ENCODE peak calls at places on chromosomes 11 and 22, in nine cellular contexts. P, H, Z, R, B, T, W, D and Q are unnamed samples.

GRCh38 chr22:23984430-23984829 is 4.5 kb downstream of the GSTT2 start:
- DNase-seq in P (no peak), H (no peak), Z (no peak), R (no peak), B (no peak), T (no peak), W (no peak), D (no peak), Q (no peak)

GRCh38 chr22:44676441-44677298 is 25.3 kb upstream of the PRR5 start:
- DNase-seq in P (no peak), H (peak), Z (no peak), R (peak), B (no peak), T (no peak), W (peak), D (peak), Q (peak)

GRCh38 chr11:57370251-57370650 is 10.7 kb downstream of the PRG3 start:
- DNase-seq in P (no peak), H (no peak), Z (no peak), R (no peak), B (no peak), T (no peak), W (no peak), D (no peak), Q (no peak)

GRCh38 chr11:103091441-103091809 is 535 bp downstream of the DCUN1D5 start:
- DNase-seq in P (peak), H (peak), Z (peak), R (peak), B (peak), T (peak), W (peak), D (peak), Q (peak)

GRCh38 chr11:95074806-95075563 is 8.3 kb downstream of the SRSF8 start:
- DNase-seq in P (no peak), H (no peak), Z (no peak), R (no peak), B (no peak), T (peak), W (no peak), D (peak), Q (peak)

GRCh38 chr22:25569983-25570382 is 5.5 kb downstream of the GRK3 start:
- DNase-seq in P (no peak), H (no peak), Z (no peak), R (no peak), B (no peak), T (no peak), W (no peak), D (no peak), Q (no peak)

GRCh38 chr22:40385041-40385782 is 14.8 kb downstream of the SGSM3 start:
- DNase-seq in P (no peak), H (no peak), Z (no peak), R (no peak), B (no peak), T (no peak), W (no peak), D (peak), Q (no peak)

GRCh38 chr11:75505966-75506692 is 19.6 kb downstream of the GDPD5 start:
- DNase-seq in P (peak), H (no peak), Z (peak), R (no peak), B (no peak), T (peak), W (no peak), D (no peak), Q (no peak)

GRCh38 chr11:17477084-17477333 is 364 bp upstream of the ABCC8 start:
- DNase-seq in P (no peak), H (no peak), Z (no peak), R (no peak), B (no peak), T (no peak), W (no peak), D (no peak), Q (no peak)

GRCh38 chr22:20655623-20656022 is 118.3 kb upstream of the SERPIND1 start:
- DNase-seq in P (no peak), H (no peak), Z (no peak), R (no peak), B (no peak), T (no peak), W (no peak), D (no peak), Q (no peak)

GRCh38 chr11:130206141-130206540 is 46.6 kb downstream of the ST14 start:
- DNase-seq in P (peak), H (no peak), Z (no peak), R (no peak), B (no peak), T (no peak), W (no peak), D (peak), Q (peak)

GRCh38 chr11:94521684-94522083 is 9.4 kb downstream of the C11orf97 start:
- DNase-seq in P (no peak), H (peak), Z (no peak), R (peak), B (no peak), T (no peak), W (peak), D (no peak), Q (no peak)

GRCh38 chr11:76946223-76946622 is 85.5 kb downstream of the ACER3 start:
- DNase-seq in P (no peak), H (no peak), Z (no peak), R (no peak), B (no peak), T (no peak), W (no peak), D (no peak), Q (no peak)

GRCh38 chr11:107859459-107860239 is 1.1 kb upstream of the SLC35F2 start:
- DNase-seq in P (peak), H (peak), Z (no peak), R (no peak), B (no peak), T (peak), W (peak), D (peak), Q (peak)

GRCh38 chr22:35442471-35442870 is 42.5 kb downstream of the MCM5 start:
- DNase-seq in P (no peak), H (no peak), Z (no peak), R (no peak), B (no peak), T (no peak), W (no peak), D (no peak), Q (no peak)

GRCh38 chr11:65437436-65438227 is 15.0 kb downstream of the NEAT1 start:
- DNase-seq in P (peak), H (no peak), Z (peak), R (no peak), B (no peak), T (no peak), W (no peak), D (peak), Q (peak)

GRCh38 chr11:22192642-22193347 is at the start of gene ANO5:
- DNase-seq in P (peak), H (peak), Z (peak), R (no peak), B (peak), T (peak), W (peak), D (peak), Q (peak)

GRCh38 chr11:125591659-125592304 is 870 bp upstream of the STT3A start:
- DNase-seq in P (peak), H (peak), Z (no peak), R (peak), B (no peak), T (peak), W (peak), D (peak), Q (peak)

GRCh38 chr22:23110190-23110921 is 31.4 kb downstream of the RSPH14 start:
- DNase-seq in P (no peak), H (no peak), Z (no peak), R (no peak), B (no peak), T (no peak), W (no peak), D (no peak), Q (no peak)

GRCh38 chr11:120098503-120099054 is 39.3 kb downstream of the TRIM29 start:
- DNase-seq in P (no peak), H (no peak), Z (no peak), R (no peak), B (no peak), T (no peak), W (no peak), D (no peak), Q (no peak)

GRCh38 chr11:108703916-108704315 is 39.0 kb downstream of the DDX10 start:
- DNase-seq in P (no peak), H (no peak), Z (no peak), R (no peak), B (no peak), T (no peak), W (no peak), D (no peak), Q (no peak)

GRCh38 chr11:133663135-133663534 is 130.8 kb upstream of the OPCML start:
- DNase-seq in P (no peak), H (no peak), Z (no peak), R (no peak), B (no peak), T (no peak), W (no peak), D (no peak), Q (no peak)

GRCh38 chr11:64654958-64655541 is 64.0 kb downstream of the SLC22A12 start:
- DNase-seq in P (no peak), H (no peak), Z (no peak), R (no peak), B (no peak), T (no peak), W (no peak), D (no peak), Q (no peak)

GRCh38 chr11:66126808-66127555 is 56.9 kb downstream of the PACS1 start:
- DNase-seq in P (peak), H (no peak), Z (no peak), R (no peak), B (no peak), T (peak), W (no peak), D (peak), Q (peak)

GRCh38 chr11:99973993-99974392 is 713.1 kb upstream of the ARHGAP42 start:
- DNase-seq in P (no peak), H (peak), Z (no peak), R (no peak), B (no peak), T (no peak), W (no peak), D (no peak), Q (no peak)
- TF ChIP-seq EP300 in P (no peak), H (no peak), Z (no peak), R (no peak), B (no peak), T (no peak), W (no peak), D (no peak), Q (no peak)

DNA sequence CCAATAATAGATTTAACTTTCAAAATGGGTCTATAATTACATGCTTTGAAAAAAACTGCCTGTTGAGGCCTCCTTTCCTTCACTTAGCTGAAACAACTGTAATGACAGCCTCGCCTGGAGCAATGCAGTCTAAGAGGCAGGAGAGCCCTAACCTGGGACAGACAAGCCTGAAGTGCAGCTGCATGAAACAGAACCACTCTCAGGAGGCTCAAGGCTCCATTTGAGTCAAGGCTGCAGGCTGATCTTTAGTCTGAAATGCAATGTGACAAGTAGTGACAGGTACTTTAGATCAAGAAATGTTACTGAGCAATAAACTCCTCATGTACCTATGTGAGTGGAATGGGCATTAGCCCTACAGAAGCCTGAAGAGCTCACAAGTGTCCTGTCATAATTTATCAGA is 414.0 kb upstream of the LUZP2 start:
- DNase-seq in P (no peak), H (no peak), Z (no peak), R (no peak), B (no peak), T (no peak), W (no peak), D (no peak), Q (no peak)
- TF ChIP-seq EP300 in P (no peak), H (no peak), Z (no peak), R (no peak), B (no peak), T (no peak), W (no peak), D (no peak), Q (no peak)

DNA sequence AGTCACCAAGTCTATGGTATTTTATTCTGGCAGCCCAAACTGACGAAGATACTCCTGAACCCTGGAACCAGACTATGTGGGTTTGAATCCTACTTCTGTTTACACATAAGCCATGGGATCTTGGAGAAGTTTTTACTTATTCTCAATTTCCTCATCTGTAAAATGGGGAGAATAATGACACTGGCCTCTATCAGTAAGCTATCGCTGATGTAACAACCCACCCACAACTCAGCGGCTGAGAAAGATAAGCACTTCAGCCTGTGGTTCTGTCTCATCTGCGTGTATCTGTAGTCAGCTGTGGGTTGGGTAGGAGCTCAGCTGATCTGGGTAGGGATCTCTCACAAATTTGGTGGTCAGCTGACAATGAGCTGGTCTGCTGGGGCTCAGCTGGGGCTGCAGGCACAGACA is 68.0 kb upstream of the ALX4 start:
- DNase-seq in P (no peak), H (no peak), Z (no peak), R (no peak), B (peak), T (no peak), W (peak), D (no peak), Q (no peak)
- TF ChIP-seq EP300 in P (no peak), H (no peak), Z (no peak), R (no peak), B (no peak), T (no peak), W (peak), D (no peak), Q (no peak)

GRCh38 chr11:25436326-25436725 is 895.6 kb upstream of the ANO3 start:
- DNase-seq in P (no peak), H (no peak), Z (no peak), R (no peak), B (no peak), T (no peak), W (no peak), D (no peak), Q (no peak)

DNA sequence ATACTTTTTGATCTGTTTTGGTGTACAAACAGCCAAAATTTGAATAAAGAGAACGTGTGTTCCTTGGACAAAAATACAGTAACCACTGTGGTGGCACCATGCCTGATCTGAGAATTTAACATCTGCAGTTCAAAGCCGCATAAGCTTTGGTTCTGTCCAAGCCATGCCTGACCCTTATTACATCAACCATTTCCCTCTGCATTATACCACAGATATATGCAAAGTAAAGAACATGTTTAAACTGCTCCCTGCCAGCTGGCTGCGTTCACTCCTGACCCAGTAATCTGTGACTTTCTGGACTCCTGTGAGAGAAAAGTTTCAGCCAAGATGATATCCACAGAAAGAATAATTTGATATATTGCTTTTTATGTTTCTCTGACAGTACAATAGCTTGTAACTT is 890.5 kb upstream of the ANO3 start:
- DNase-seq in P (no peak), H (no peak), Z (no peak), R (no peak), B (no peak), T (no peak), W (no peak), D (no peak), Q (no peak)
- TF ChIP-seq EP300 in P (no peak), H (no peak), Z (no peak), R (no peak), B (no peak), T (no peak), W (no peak), D (no peak), Q (no peak)